ENCODE peak calls at places on chromosomes 1 and 21, in four cellular contexts. V, D, J and H are unnamed samples. For H3K4me1, the result is how much of the 10 kb centered on the place peaks cover.

GRCh38 chr1:54581621-54582035 is 33.6 kb downstream of the ACOT11 start:
- DNase-seq in V (peak), D (no peak), J (peak), H (peak)

GRCh38 chr1:160460683-160461287 is 60.4 kb downstream of the VANGL2 start:
- DNase-seq in V (no peak), D (no peak), J (no peak), H (no peak)

GRCh38 chr1:225694151-225694603 is 41.3 kb upstream of the ENAH start:
- DNase-seq in V (peak), D (no peak), J (peak), H (no peak)

GRCh38 chr1:37657620-37658412 is 23.1 kb upstream of the RSPO1 start:
- DNase-seq in V (no peak), D (no peak), J (no peak), H (no peak)

GRCh38 chr1:96598416-96599168 is 123.0 kb upstream of the PTBP2 start:
- DNase-seq in V (no peak), D (no peak), J (no peak), H (no peak)

GRCh38 chr1:25169610-25170009 is 62.7 kb downstream of the SYF2 start:
- DNase-seq in V (no peak), D (no peak), J (no peak), H (no peak)

GRCh38 chr1:180539103-180539502 is 19.7 kb upstream of the OVAAL start:
- DNase-seq in V (no peak), D (peak), J (no peak), H (no peak)

GRCh38 chr1:46202975-46203737 is at the start of gene LURAP1:
- DNase-seq in V (peak), D (no peak), J (peak), H (peak)

GRCh38 chr1:238991730-238992490 is 394.5 kb upstream of the CHRM3 start:
- DNase-seq in V (no peak), D (no peak), J (no peak), H (no peak)

GRCh38 chr1:111032295-111032897 is 68.7 kb upstream of the LRIF1 start:
- DNase-seq in V (no peak), D (no peak), J (no peak), H (no peak)

GRCh38 chr1:151408891-151409290 is 9.5 kb downstream of the PSMB4 start:
- DNase-seq in V (no peak), D (no peak), J (no peak), H (no peak)

GRCh38 chr1:30511563-30512252 is 211.7 kb downstream of the MATN1 start:
- DNase-seq in V (peak), D (no peak), J (no peak), H (no peak)

GRCh38 chr1:43043695-43044094 is 85.0 kb upstream of the SLC2A1 start:
- DNase-seq in V (no peak), D (no peak), J (no peak), H (no peak)

GRCh38 chr1:115706774-115707425 is 61.6 kb downstream of the CASQ2 start:
- DNase-seq in V (no peak), D (no peak), J (no peak), H (no peak)

GRCh38 chr1:45568421-45568820 is 15.4 kb upstream of the NASP start:
- DNase-seq in V (no peak), D (no peak), J (no peak), H (no peak)

GRCh38 chr1:151972533-151973270 is 21.0 kb downstream of the S100A10 start:
- DNase-seq in V (peak), D (no peak), J (no peak), H (peak)

GRCh38 chr1:235473808-235474207 is 30.4 kb downstream of the B3GALNT2 start:
- DNase-seq in V (no peak), D (no peak), J (no peak), H (no peak)

GRCh38 chr1:117045644-117046043 is 14.5 kb upstream of the TTF2 start:
- DNase-seq in V (no peak), D (no peak), J (no peak), H (no peak)

GRCh38 chr1:234768569-234769283 is 158.7 kb upstream of the IRF2BP2 start:
- DNase-seq in V (no peak), D (no peak), J (no peak), H (peak)

GRCh38 chr1:200917291-200917817 is 22.7 kb downstream of the INAVA start:
- DNase-seq in V (no peak), D (no peak), J (no peak), H (no peak)

DNA sequence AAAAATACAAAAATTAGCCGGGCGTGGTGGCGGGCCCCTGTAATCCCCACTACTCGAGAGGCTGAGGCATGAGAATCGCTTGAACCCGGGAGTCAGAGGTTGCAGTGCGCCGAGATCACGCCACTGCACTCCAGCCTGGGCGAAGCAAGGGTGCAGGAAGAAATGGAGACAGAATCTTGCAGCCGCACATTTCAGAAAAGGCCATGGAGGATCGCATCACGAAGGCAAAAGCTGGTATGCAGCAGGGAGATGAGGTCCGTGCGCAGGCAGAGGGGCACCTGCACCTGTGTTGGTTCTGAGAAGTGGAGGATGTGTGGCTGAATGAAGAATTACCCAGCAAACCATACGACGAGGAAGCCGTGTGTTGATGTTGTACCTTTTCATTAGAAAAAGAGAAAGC is 53.0 kb upstream of the ABCG1 start:
- DNase-seq in V (peak), D (peak), J (no peak), H (no peak)
- H3K4me1 ChIP-seq in V (under half), D (under half), J (under half), H (under half)

DNA sequence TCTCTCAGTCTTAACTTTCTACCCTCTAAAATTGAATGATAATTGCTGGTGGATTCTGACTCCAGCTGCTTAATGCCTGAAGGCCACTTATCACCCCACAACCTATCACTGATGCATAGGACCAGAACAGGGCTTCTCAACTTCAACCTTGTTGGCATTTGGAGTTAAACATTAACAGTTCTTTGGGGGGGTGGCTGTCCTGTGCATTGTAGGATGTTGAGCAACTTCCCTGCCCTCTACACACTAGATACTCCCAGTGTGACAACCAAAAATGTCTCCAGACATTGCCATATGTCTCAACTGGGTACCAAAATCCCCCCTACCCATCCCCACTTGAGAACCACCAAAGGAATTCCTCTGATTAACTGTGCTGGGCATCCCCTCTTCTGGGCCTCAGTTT is 275.4 kb upstream of the TMEM51 start:
- DNase-seq in V (no peak), D (no peak), J (no peak), H (no peak)
- H3K4me1 ChIP-seq in V (under half), D (under half), J (under half), H (under half)

DNA sequence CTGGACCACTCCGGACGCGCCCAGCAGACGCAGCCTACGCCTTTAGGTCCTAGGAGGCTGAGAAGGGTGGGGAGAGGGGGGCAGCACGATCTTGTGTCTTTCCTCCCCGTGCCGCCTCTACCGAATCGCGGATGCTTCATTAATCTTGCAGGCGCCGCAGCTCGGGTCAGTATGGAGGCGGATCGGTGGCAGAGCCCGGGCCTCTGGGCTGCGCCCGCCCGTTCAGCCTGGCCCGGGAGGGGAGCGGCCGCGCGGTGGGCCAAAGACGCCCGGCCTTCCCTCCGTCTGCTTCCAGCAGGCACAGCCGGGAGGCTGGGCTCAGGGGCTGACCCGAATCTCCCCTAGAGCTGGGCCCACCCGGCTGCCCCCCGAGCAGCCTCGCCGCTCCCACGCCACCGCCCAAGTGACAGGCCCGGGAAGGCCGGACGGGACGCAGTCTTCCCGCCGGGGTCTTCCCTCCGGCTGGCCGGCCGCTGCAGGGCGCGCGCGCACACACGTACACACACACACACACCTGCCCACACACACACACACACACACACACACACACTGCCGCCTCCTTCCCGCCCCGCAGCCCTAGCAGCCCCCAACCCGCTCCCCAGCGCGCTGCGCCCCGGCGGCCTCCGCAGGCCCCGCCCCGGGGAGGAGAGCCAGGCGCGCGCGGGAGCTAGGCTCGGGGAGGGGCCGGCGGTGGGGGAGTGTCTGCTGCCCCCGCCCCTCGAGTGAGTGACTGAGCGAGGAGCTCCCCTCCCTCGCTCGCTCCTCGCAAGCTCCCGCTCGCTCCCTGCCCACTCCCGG is at the start of gene C1orf21:
- DNase-seq in V (peak), D (no peak), J (peak), H (peak)
- H3K4me1 ChIP-seq in V (under half), D (under half), J (under half), H (under half)

DNA sequence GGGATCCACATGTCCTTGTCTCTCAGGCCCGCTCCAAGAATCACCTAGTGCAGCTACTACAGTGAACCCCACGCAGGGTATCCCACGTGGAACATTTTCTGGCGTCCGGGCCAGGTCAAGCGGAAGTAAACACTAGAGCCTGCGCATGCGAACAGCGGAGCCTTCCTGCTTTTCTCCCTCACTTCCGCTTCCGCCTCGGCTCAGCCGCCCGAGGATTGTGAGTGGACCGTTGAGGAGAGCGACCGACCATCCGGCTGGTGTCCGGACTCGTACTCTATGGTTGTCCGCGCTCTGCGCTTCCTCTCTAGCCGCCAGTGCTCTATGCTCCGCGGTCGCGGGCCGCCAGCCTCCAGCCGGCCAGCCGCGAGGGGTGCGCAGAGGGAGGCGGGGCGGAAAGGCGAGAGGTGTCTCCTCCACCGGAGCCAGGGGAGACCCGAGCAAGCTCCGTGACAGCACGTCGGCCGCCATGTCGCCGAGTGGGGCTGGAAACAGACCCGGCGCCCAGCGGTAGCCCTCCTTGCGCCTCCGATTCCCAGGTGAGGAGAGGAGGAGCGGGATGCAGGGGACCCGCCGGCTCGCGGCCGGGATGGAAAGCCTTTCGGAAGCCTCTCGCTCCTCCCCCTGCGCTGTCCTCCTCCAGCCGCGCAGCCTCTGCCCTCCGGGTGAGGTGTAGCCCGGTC is at the start of the genes CNST and TFB2M:
- DNase-seq in V (peak), D (peak), J (peak), H (peak)
- H3K4me1 ChIP-seq in V (under half), D (under half), J (under half), H (under half)

GRCh38 chr1:16117936-16118335 is 37.9 kb downstream of the EPHA2 start:
- DNase-seq in V (no peak), D (no peak), J (no peak), H (no peak)
- H3K4me1 ChIP-seq in V (under half), D (under half), J (under half), H (under half)

GRCh38 chr1:27003745-27004470 is 8.7 kb downstream of the TENT5B start:
- DNase-seq in V (no peak), D (no peak), J (no peak), H (no peak)

GRCh38 chr1:27005166-27005530 is 7.5 kb downstream of the TENT5B start:
- DNase-seq in V (no peak), D (no peak), J (no peak), H (no peak)

GRCh38 chr1:27006683-27007082 is 6.0 kb downstream of the TENT5B start:
- DNase-seq in V (no peak), D (no peak), J (no peak), H (no peak)

GRCh38 chr1:27005648-27006496 is 6.8 kb downstream of the TENT5B start:
- DNase-seq in V (no peak), D (no peak), J (no peak), H (no peak)

GRCh38 chr1:27004471-27005165 is 8.0 kb downstream of the TENT5B start:
- DNase-seq in V (no peak), D (no peak), J (no peak), H (no peak)
- H3K4me1 ChIP-seq in V (under half), D (half or more), J (under half), H (under half)

DNA sequence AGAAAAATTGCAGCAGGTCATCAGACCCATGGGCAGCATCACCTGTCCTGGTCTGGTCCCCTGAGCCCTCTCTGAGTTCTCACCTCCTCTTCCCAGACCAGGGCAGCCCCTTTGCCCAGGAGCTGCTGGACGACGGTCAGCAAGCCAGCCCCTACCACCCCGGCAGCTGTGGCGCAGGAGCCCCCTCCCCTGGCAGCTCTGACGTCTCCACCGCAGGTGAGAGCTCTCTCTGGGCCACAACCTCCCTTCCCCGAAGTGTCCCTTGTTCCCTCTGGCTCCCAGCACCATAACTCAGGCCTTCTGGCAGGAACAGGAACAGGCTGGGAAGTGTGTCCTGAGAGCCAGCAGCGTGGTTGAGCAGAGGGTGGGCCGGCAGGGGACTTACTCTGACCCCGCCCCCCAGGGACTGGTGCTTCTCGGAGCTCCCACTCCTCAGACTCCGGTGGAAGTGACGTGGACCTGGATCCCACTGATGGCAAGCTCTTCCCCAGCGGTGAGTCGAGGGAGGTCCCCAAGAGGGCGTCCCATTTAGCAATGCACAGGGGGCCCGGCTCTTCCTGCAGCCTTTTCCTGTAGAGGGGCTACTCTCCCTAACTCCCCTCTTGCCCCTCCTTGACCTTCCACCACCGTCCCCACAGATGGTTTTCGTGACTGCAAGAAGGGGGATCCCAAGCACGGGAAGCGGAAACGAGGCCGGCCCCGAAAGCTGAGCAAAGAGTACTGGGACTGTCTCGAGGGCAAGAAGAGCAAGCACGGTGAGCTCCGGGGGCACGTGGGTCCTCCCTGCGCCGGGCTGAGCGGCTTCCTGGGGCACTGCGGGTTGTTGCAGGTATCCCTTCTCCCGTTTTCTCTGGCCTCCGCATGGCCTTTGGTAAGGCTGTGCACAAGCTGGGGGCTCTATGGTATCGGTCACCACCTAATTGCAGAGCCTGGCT is 2.4 kb downstream of the ELF3 start:
- DNase-seq in V (no peak), D (no peak), J (no peak), H (no peak)
- H3K4me1 ChIP-seq in V (under half), D (under half), J (under half), H (under half)

GRCh38 chr1:112995890-112996289 is 39.9 kb upstream of the SLC16A1 start:
- DNase-seq in V (no peak), D (no peak), J (no peak), H (no peak)

GRCh38 chr1:113003751-113004690 is 48.0 kb upstream of the SLC16A1 start:
- DNase-seq in V (no peak), D (no peak), J (no peak), H (no peak)

GRCh38 chr1:113002297-113002696 is 46.3 kb upstream of the SLC16A1 start:
- DNase-seq in V (no peak), D (no peak), J (no peak), H (no peak)

GRCh38 chr1:112997781-112998180 is 41.8 kb upstream of the SLC16A1 start:
- DNase-seq in V (no peak), D (no peak), J (no peak), H (no peak)

GRCh38 chr1:112998592-112999235 is 42.7 kb upstream of the SLC16A1 start:
- DNase-seq in V (no peak), D (no peak), J (peak), H (no peak)
- H3K4me1 ChIP-seq in V (under half), D (under half), J (under half), H (under half)

GRCh38 chr1:76289692-76290091 is 215.1 kb downstream of the ST6GALNAC3 start:
- DNase-seq in V (no peak), D (no peak), J (no peak), H (no peak)

GRCh38 chr1:76292418-76293184 is 218.1 kb downstream of the ST6GALNAC3 start:
- DNase-seq in V (no peak), D (no peak), J (no peak), H (no peak)

GRCh38 chr1:76288758-76289483 is 214.4 kb downstream of the ST6GALNAC3 start:
- DNase-seq in V (no peak), D (no peak), J (no peak), H (no peak)

GRCh38 chr1:76291737-76292136 is 217.2 kb downstream of the ST6GALNAC3 start:
- DNase-seq in V (no peak), D (no peak), J (no peak), H (no peak)

GRCh38 chr1:76291186-76291585 is 216.6 kb downstream of the ST6GALNAC3 start:
- DNase-seq in V (no peak), D (no peak), J (no peak), H (no peak)
- H3K4me1 ChIP-seq in V (under half), D (under half), J (under half), H (under half)